ENCODE peak calls at places on chromosomes 6 and 20, in five cellular contexts. N, X, D, W and T are unnamed samples.

GRCh38 chr20:46407671-46407996 is 1.2 kb upstream of the ELMO2 start:
- DNase-seq in D (no peak), N (no peak), W (no peak), X (no peak), T (no peak)

GRCh38 chr6:110949679-110950285 is 8.7 kb upstream of the GTF3C6 start:
- DNase-seq in X (no peak), D (peak), N (no peak), W (no peak), T (no peak)

GRCh38 chr20:53212018-53212417 is 239.9 kb downstream of the TSHZ2 start:
- DNase-seq in N (no peak), X (no peak), D (no peak), W (no peak), T (no peak)

GRCh38 chr20:47748851-47749250 is 36.4 kb downstream of the SULF2 start:
- DNase-seq in D (no peak), W (no peak), X (no peak), N (no peak), T (no peak)

GRCh38 chr6:135334169-135334568 is 153.1 kb downstream of the MYB start:
- DNase-seq in N (no peak), X (no peak), W (no peak), D (peak), T (peak)

GRCh38 chr6:131654326-131654725 is 17.2 kb downstream of the ENPP3 start:
- DNase-seq in D (peak), X (no peak), N (no peak), W (no peak), T (peak)

GRCh38 chr20:11569163-11569562 is 348.5 kb upstream of the BTBD3 start:
- DNase-seq in X (no peak), W (no peak), D (no peak), N (no peak), T (peak)

GRCh38 chr20:20212675-20213096 is 155.2 kb upstream of the INSM1 start:
- DNase-seq in W (no peak), D (peak), N (no peak), X (no peak), T (peak)

GRCh38 chr6:43833223-43833995 is 63.4 kb downstream of the VEGFA start:
- DNase-seq in N (no peak), X (no peak), W (no peak), D (peak), T (peak)

GRCh38 chr6:123091091-123091895 is 95.3 kb downstream of the CLVS2 start:
- DNase-seq in N (no peak), D (peak), W (peak), X (no peak), T (no peak)

GRCh38 chr6:105759946-105760345 is 326.2 kb upstream of the PRDM1 start:
- DNase-seq in N (no peak), X (no peak), D (peak), W (no peak), T (peak)

GRCh38 chr6:131443514-131443913 is 129.5 kb upstream of the ARG1 start:
- DNase-seq in N (no peak), W (no peak), D (no peak), X (peak), T (no peak)

GRCh38 chr6:38016824-38017223 is 197.3 kb downstream of the ZFAND3 start:
- DNase-seq in D (no peak), X (no peak), N (no peak), W (no peak), T (no peak)

GRCh38 chr6:53793318-53793975 is 1.4 kb upstream of the LRRC1 start:
- DNase-seq in D (peak), N (no peak), X (peak), W (peak), T (peak)

GRCh38 chr6:147769496-147770087 is 261.1 kb downstream of the SAMD5 start:
- DNase-seq in N (no peak), X (no peak), D (peak), W (no peak), T (no peak)

GRCh38 chr6:169841907-169842606 is 90.6 kb downstream of the ERMARD start:
- DNase-seq in N (no peak), X (no peak), W (no peak), D (no peak), T (no peak)